ENCODE peak calls at places on chromosomes 6 and 20, in seven cellular contexts. One of them, this sample, is unnamed. For H3K9me2, the result is how much of the 10 kb centered on the place peaks cover.

GRCh38 chr6:7770601-7771000 is 44.7 kb downstream of the BMP6 start:
- DNase-seq in GM23248: no peak
- DNase-seq in PC-9: no peak
- DNase-seq in GM23338: peak
- DNase-seq in HCT116: no peak
- DNase-seq in MM.1S: no peak
- DNase-seq in hepatocyte: no peak
- DNase-seq in this sample: no peak

GRCh38 chr6:116221067-116221466 is 32.8 kb downstream of the TSPYL4 start:
- DNase-seq in GM23248: peak
- DNase-seq in GM23338: no peak
- DNase-seq in PC-9: no peak
- DNase-seq in hepatocyte: no peak
- DNase-seq in MM.1S: no peak
- DNase-seq in HCT116: no peak
- DNase-seq in this sample: no peak

GRCh38 chr6:81853975-81854374 is 101.5 kb upstream of the TENT5A start:
- DNase-seq in GM23248: no peak
- DNase-seq in hepatocyte: no peak
- DNase-seq in GM23338: no peak
- DNase-seq in PC-9: no peak
- DNase-seq in MM.1S: no peak
- DNase-seq in HCT116: no peak
- DNase-seq in this sample: no peak

GRCh38 chr6:11144393-11144829 is 32.9 kb upstream of the ERVFRD-1 start:
- DNase-seq in PC-9: peak
- DNase-seq in MM.1S: peak
- DNase-seq in hepatocyte: peak
- DNase-seq in HCT116: peak
- DNase-seq in GM23248: peak
- DNase-seq in GM23338: peak
- DNase-seq in this sample: peak

GRCh38 chr20:17610566-17611289 is 40.9 kb downstream of the DSTN start:
- DNase-seq in hepatocyte: no peak
- DNase-seq in HCT116: no peak
- DNase-seq in MM.1S: peak
- DNase-seq in GM23248: no peak
- DNase-seq in PC-9: no peak
- DNase-seq in GM23338: peak
- DNase-seq in this sample: no peak

GRCh38 chr6:149961728-149962425 is 1.9 kb upstream of the ULBP1 start:
- DNase-seq in MM.1S: peak
- DNase-seq in HCT116: peak
- DNase-seq in GM23248: peak
- DNase-seq in hepatocyte: no peak
- DNase-seq in PC-9: no peak
- DNase-seq in GM23338: peak
- DNase-seq in this sample: peak

GRCh38 chr6:14272111-14273085 is 154.8 kb downstream of the CD83 start:
- DNase-seq in PC-9: peak
- DNase-seq in GM23338: no peak
- DNase-seq in hepatocyte: no peak
- DNase-seq in GM23248: peak
- DNase-seq in MM.1S: no peak
- DNase-seq in HCT116: no peak
- DNase-seq in this sample: peak

GRCh38 chr20:38843346-38843745 is 37.8 kb downstream of the PPP1R16B start:
- DNase-seq in HCT116: no peak
- DNase-seq in PC-9: no peak
- DNase-seq in GM23338: no peak
- DNase-seq in GM23248: no peak
- DNase-seq in hepatocyte: no peak
- DNase-seq in MM.1S: no peak
- DNase-seq in this sample: no peak

GRCh38 chr6:69164564-69165252 is 529.6 kb downstream of the ADGRB3 start:
- DNase-seq in PC-9: no peak
- DNase-seq in GM23338: peak
- DNase-seq in MM.1S: no peak
- DNase-seq in GM23248: peak
- DNase-seq in HCT116: no peak
- DNase-seq in hepatocyte: no peak
- DNase-seq in this sample: peak

GRCh38 chr6:102026649-102027048 is 633.1 kb downstream of the GRIK2 start:
- DNase-seq in GM23338: no peak
- DNase-seq in MM.1S: no peak
- DNase-seq in PC-9: no peak
- DNase-seq in GM23248: no peak
- DNase-seq in HCT116: no peak
- DNase-seq in hepatocyte: no peak
- DNase-seq in this sample: no peak

GRCh38 chr6:11094411-11094851 is 797 bp downstream of the SMIM13 start:
- DNase-seq in PC-9: peak
- DNase-seq in HCT116: no peak
- DNase-seq in GM23248: peak
- DNase-seq in GM23338: peak
- DNase-seq in MM.1S: peak
- DNase-seq in hepatocyte: peak
- DNase-seq in this sample: peak

GRCh38 chr20:1830240-1830639 is 65.0 kb upstream of the SIRPA start:
- DNase-seq in hepatocyte: peak
- DNase-seq in HCT116: peak
- DNase-seq in PC-9: peak
- DNase-seq in GM23338: no peak
- DNase-seq in MM.1S: no peak
- DNase-seq in GM23248: peak
- DNase-seq in this sample: peak

GRCh38 chr6:13507306-13507855 is 20.0 kb upstream of the GFOD1 start:
- DNase-seq in MM.1S: no peak
- DNase-seq in hepatocyte: no peak
- DNase-seq in GM23338: no peak
- DNase-seq in GM23248: no peak
- DNase-seq in HCT116: no peak
- DNase-seq in PC-9: no peak
- DNase-seq in this sample: no peak

GRCh38 chr6:156175971-156176421 is 601.2 kb upstream of the ARID1B start:
- DNase-seq in hepatocyte: peak
- DNase-seq in HCT116: peak
- DNase-seq in MM.1S: no peak
- DNase-seq in PC-9: no peak
- DNase-seq in GM23338: peak
- DNase-seq in GM23248: no peak
- DNase-seq in this sample: peak

GRCh38 chr6:37319156-37319555 is 34.6 kb upstream of the RNF8 start:
- DNase-seq in hepatocyte: no peak
- DNase-seq in GM23338: no peak
- DNase-seq in PC-9: no peak
- DNase-seq in GM23248: no peak
- DNase-seq in HCT116: no peak
- DNase-seq in MM.1S: no peak
- DNase-seq in this sample: no peak

GRCh38 chr20:10758446-10758845 is 84.6 kb upstream of the JAG1 start:
- DNase-seq in hepatocyte: no peak
- DNase-seq in GM23248: no peak
- DNase-seq in HCT116: no peak
- DNase-seq in MM.1S: no peak
- DNase-seq in PC-9: peak
- DNase-seq in GM23338: no peak
- DNase-seq in this sample: peak
- H3K4me2 ChIP-seq in hepatocyte: no peak
- H3K4me2 ChIP-seq in GM23248: no peak
- H3K4me2 ChIP-seq in HCT116: no peak
- H3K4me2 ChIP-seq in MM.1S: no peak
- H3K4me2 ChIP-seq in PC-9: peak
- H3K4me2 ChIP-seq in GM23338: no peak
- H3K4me2 ChIP-seq in this sample: peak

GRCh38 chr20:45503430-45503829 is 12.0 kb downstream of the SPINT3 start:
- DNase-seq in MM.1S: no peak
- DNase-seq in GM23338: no peak
- DNase-seq in hepatocyte: no peak
- DNase-seq in HCT116: no peak
- DNase-seq in PC-9: peak
- DNase-seq in GM23248: no peak
- DNase-seq in this sample: peak
- H3K9me2 ChIP-seq in MM.1S: under half
- H3K9me2 ChIP-seq in GM23338: under half
- H3K9me2 ChIP-seq in hepatocyte: under half
- H3K9me2 ChIP-seq in HCT116: under half
- H3K9me2 ChIP-seq in PC-9: under half
- H3K9me2 ChIP-seq in GM23248: under half
- H3K9me2 ChIP-seq in this sample: under half

GRCh38 chr6:152978058-152978457 is 4.8 kb downstream of the FBXO5 start:
- DNase-seq in HCT116: no peak
- DNase-seq in MM.1S: no peak
- DNase-seq in GM23338: no peak
- DNase-seq in hepatocyte: no peak
- DNase-seq in PC-9: no peak
- DNase-seq in GM23248: no peak
- DNase-seq in this sample: no peak

GRCh38 chr6:152980656-152981055 is 2.2 kb downstream of the FBXO5 start:
- DNase-seq in MM.1S: no peak
- DNase-seq in hepatocyte: no peak
- DNase-seq in HCT116: no peak
- DNase-seq in GM23338: no peak
- DNase-seq in GM23248: no peak
- DNase-seq in PC-9: no peak
- DNase-seq in this sample: no peak

GRCh38 chr6:152976749-152977148 is 6.1 kb downstream of the FBXO5 start:
- DNase-seq in GM23338: no peak
- DNase-seq in PC-9: no peak
- DNase-seq in HCT116: no peak
- DNase-seq in hepatocyte: no peak
- DNase-seq in MM.1S: no peak
- DNase-seq in GM23248: no peak
- DNase-seq in this sample: no peak

GRCh38 chr6:152981219-152981618 is 1.6 kb downstream of the FBXO5 start:
- DNase-seq in hepatocyte: no peak
- DNase-seq in GM23248: no peak
- DNase-seq in MM.1S: no peak
- DNase-seq in PC-9: no peak
- DNase-seq in HCT116: no peak
- DNase-seq in GM23338: no peak
- DNase-seq in this sample: no peak

GRCh38 chr6:152979116-152979515 is 3.7 kb downstream of the FBXO5 start:
- DNase-seq in hepatocyte: no peak
- DNase-seq in MM.1S: no peak
- DNase-seq in GM23248: peak
- DNase-seq in GM23338: no peak
- DNase-seq in HCT116: no peak
- DNase-seq in PC-9: no peak
- DNase-seq in this sample: no peak
- H3K4me2 ChIP-seq in hepatocyte: no peak
- H3K4me2 ChIP-seq in MM.1S: peak
- H3K4me2 ChIP-seq in GM23248: peak
- H3K4me2 ChIP-seq in GM23338: peak
- H3K4me2 ChIP-seq in HCT116: no peak
- H3K4me2 ChIP-seq in PC-9: peak
- H3K4me2 ChIP-seq in this sample: peak

GRCh38 chr20:61262036-61262435 is 10.0 kb downstream of the CDH4 start:
- DNase-seq in HCT116: no peak
- DNase-seq in PC-9: no peak
- DNase-seq in GM23248: no peak
- DNase-seq in hepatocyte: no peak
- DNase-seq in GM23338: no peak
- DNase-seq in MM.1S: no peak
- DNase-seq in this sample: no peak
- H3K9me2 ChIP-seq in HCT116: under half
- H3K9me2 ChIP-seq in PC-9: under half
- H3K9me2 ChIP-seq in GM23248: under half
- H3K9me2 ChIP-seq in hepatocyte: under half
- H3K9me2 ChIP-seq in GM23338: under half
- H3K9me2 ChIP-seq in MM.1S: under half
- H3K9me2 ChIP-seq in this sample: under half

GRCh38 chr6:127177929-127178231 is 59.4 kb downstream of the RSPO3 start:
- DNase-seq in MM.1S: no peak
- DNase-seq in HCT116: no peak
- DNase-seq in GM23248: no peak
- DNase-seq in GM23338: no peak
- DNase-seq in PC-9: no peak
- DNase-seq in hepatocyte: no peak
- DNase-seq in this sample: no peak

GRCh38 chr6:127176175-127176574 is 57.7 kb downstream of the RSPO3 start:
- DNase-seq in MM.1S: no peak
- DNase-seq in PC-9: peak
- DNase-seq in hepatocyte: no peak
- DNase-seq in GM23248: peak
- DNase-seq in GM23338: no peak
- DNase-seq in HCT116: no peak
- DNase-seq in this sample: no peak

GRCh38 chr6:127180421-127180820 is 62.0 kb downstream of the RSPO3 start:
- DNase-seq in GM23338: no peak
- DNase-seq in HCT116: no peak
- DNase-seq in hepatocyte: no peak
- DNase-seq in MM.1S: no peak
- DNase-seq in PC-9: no peak
- DNase-seq in GM23248: peak
- DNase-seq in this sample: no peak

GRCh38 chr6:127178746-127179145 is 60.3 kb downstream of the RSPO3 start:
- DNase-seq in HCT116: no peak
- DNase-seq in PC-9: peak
- DNase-seq in MM.1S: no peak
- DNase-seq in hepatocyte: no peak
- DNase-seq in GM23248: peak
- DNase-seq in GM23338: no peak
- DNase-seq in this sample: no peak

DNA sequence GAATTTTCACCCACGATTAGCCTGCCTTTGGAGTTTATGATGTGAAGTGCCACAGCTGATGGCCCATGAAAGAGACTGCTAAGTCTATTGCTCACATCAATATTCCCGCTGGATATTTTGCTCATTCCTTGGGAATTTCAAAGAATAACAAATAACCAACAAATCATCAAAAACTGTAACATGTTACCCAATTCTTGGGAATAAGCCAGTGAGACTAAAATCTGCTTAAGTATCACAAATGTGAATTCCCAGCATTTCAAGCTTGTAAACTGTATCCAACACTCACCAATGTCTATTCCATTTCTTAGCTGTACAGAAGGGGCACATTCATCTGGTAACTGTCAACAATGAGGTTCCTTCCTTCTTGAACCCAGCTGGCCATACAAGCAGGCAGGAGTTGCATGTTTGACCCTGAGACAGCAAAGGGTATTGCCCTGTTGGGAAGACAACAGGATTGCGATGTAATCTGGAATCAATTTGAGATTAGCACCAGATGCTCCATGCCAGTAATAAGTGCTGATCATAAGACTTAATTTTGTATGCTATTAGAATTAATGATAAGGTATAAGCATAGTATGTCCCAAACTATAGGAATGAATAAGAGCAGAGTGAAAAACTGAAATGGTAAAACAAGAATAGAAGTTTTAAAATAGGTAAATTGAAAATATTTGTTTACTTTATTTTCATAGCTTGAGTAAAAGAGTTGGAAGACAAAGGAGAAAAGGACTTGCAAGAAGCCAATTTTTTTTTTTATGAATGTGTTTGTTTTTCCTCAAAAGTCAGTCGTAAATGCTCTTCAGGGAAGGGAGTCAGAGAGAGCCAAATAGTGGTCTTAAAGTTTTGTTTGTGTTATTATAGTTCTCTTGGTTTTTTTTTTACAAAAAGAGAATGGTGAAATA is 58.8 kb downstream of the RSPO3 start:
- DNase-seq in GM23248: peak
- DNase-seq in HCT116: no peak
- DNase-seq in MM.1S: no peak
- DNase-seq in GM23338: no peak
- DNase-seq in PC-9: peak
- DNase-seq in hepatocyte: no peak
- DNase-seq in this sample: no peak
- H3K4me2 ChIP-seq in GM23248: peak
- H3K4me2 ChIP-seq in HCT116: no peak
- H3K4me2 ChIP-seq in MM.1S: no peak
- H3K4me2 ChIP-seq in GM23338: no peak
- H3K4me2 ChIP-seq in PC-9: no peak
- H3K4me2 ChIP-seq in hepatocyte: no peak
- H3K4me2 ChIP-seq in this sample: no peak